ENCODE peak calls at places on chromosomes 3 and 15, in eight cellular contexts. A is H7; Y is GM10248; O is NCI-H524; P is HuH-7; M is stimulated activated naive CD8-positive, alpha-beta T cell treated with anti-CD3 and anti-CD28 coated beads, Interleukin-15, Interleukin-2, amounts not matched to agents 100 U/mL and 50 U/mL, for 24 hours; K is stimulated activated naive B cell treated with anti-CD40 and anti-IgM and Interleukin-4, amounts not matched to agents 10 μg/mL and 1 μg/mL and 100 μg/mL, for 72 hours; D is T-helper 17 cell. C is an unnamed sample.

GRCh38 chr3:127984241-127984975 is 67.8 kb upstream of the SEC61A1 start:
- DNase-seq in M (no peak), D (no peak), A (no peak), O (no peak), K (no peak), Y (no peak), P (no peak), C (no peak)

GRCh38 chr3:127669541-127670228 is 3.1 kb upstream of the ABTB1 start:
- DNase-seq in O (no peak), M (no peak), A (no peak), P (no peak), Y (no peak), D (no peak), K (no peak), C (no peak)

GRCh38 chr3:42690766-42691680 is 5.7 kb downstream of the KLHL40 start:
- DNase-seq in O (no peak), D (no peak), Y (no peak), K (no peak), M (no peak), P (no peak), A (peak; percentile 37), C (peak; percentile 35)

GRCh38 chr3:136161516-136161915 is 34.6 kb downstream of the MSL2 start:
- DNase-seq in A (no peak), Y (no peak), K (no peak), M (no peak), O (no peak), P (no peak), D (no peak), C (no peak)

GRCh38 chr15:68578175-68578959 is 426 bp upstream of the CORO2B start:
- DNase-seq in A (peak; percentile 90), O (peak; percentile 60), P (no peak), M (peak; percentile 58), Y (no peak), D (no peak), K (peak; percentile 33), C (peak; percentile 80)

GRCh38 chr3:139974809-139975425 is 39.9 kb downstream of the CLSTN2 start:
- DNase-seq in A (no peak), M (no peak), O (no peak), K (no peak), P (no peak), Y (no peak), D (no peak), C (no peak)

GRCh38 chr3:58321791-58322190 is 10.9 kb upstream of the PXK start:
- DNase-seq in D (no peak), Y (no peak), M (no peak), P (no peak), A (peak; percentile 61), O (no peak), K (no peak), C (no peak)

GRCh38 chr3:39718674-39719595 is 90.5 kb upstream of the MYRIP start:
- DNase-seq in Y (no peak), D (no peak), K (no peak), P (no peak), O (peak; percentile 64), M (no peak), A (no peak), C (no peak)

GRCh38 chr3:187740446-187741399 is 4.5 kb downstream of the BCL6 start:
- DNase-seq in K (peak; percentile 58), Y (peak; percentile 62), O (peak; percentile 34), P (peak; percentile 67), M (peak; percentile 84), A (peak; percentile 88), D (peak; percentile 62), C (peak; percentile 80)

GRCh38 chr3:113600418-113601185 is 68.2 kb downstream of the SIDT1 start:
- DNase-seq in P (no peak), M (no peak), K (no peak), A (no peak), O (no peak), D (no peak), Y (no peak), C (no peak)

GRCh38 chr3:143121240-143122088 is 1.9 kb downstream of the CHST2 start:
- DNase-seq in M (peak; percentile 85), K (peak; percentile 47), A (peak; percentile 76), P (no peak), D (peak; percentile 22), O (peak; percentile 47), Y (peak; percentile 69), C (peak; percentile 86)

GRCh38 chr3:157115069-157116006 is 44.6 kb downstream of the CCNL1 start:
- DNase-seq in M (no peak), K (no peak), Y (no peak), D (no peak), A (no peak), P (no peak), O (no peak), C (no peak)

GRCh38 chr3:33067484-33067883 is 29.5 kb downstream of the GLB1 start:
- DNase-seq in K (no peak), P (peak; percentile 50), O (no peak), M (no peak), A (no peak), Y (no peak), D (no peak), C (no peak)

GRCh38 chr3:31041161-31041978 is 146.9 kb upstream of the GADL1 start:
- DNase-seq in P (no peak), K (no peak), M (no peak), D (no peak), O (no peak), A (peak; percentile 11), Y (no peak), C (no peak)

GRCh38 chr15:31065824-31066223 is 35.7 kb downstream of the TRPM1 start:
- DNase-seq in P (no peak), A (no peak), D (no peak), O (no peak), Y (no peak), M (no peak), K (no peak), C (no peak)

C was measured in D341Med.